ENCODE peak calls at places on chromosomes 3 and 15, in five cellular contexts. L, X, G, A and D are unnamed samples.

GRCh38 chr15:85614059-85614458 is 180.7 kb downstream of the KLHL25 start:
- DNase-seq in L (no peak), X (no peak), G (no peak), A (no peak), D (no peak)

GRCh38 chr3:66037986-66038369 is 740 bp downstream of the MAGI1 start:
- DNase-seq in L (no peak), X (no peak), G (no peak), A (no peak), D (no peak)

GRCh38 chr15:47505712-47506542 is 211.4 kb upstream of the SEMA6D start:
- DNase-seq in L (no peak), X (no peak), G (no peak), A (peak), D (peak)

GRCh38 chr3:131036200-131036816 is 9.6 kb downstream of the NEK11 start:
- DNase-seq in L (peak), X (no peak), G (no peak), A (peak), D (peak)

GRCh38 chr3:123285931-123286307 is 84.2 kb downstream of the SEC22A start:
- DNase-seq in L (no peak), X (no peak), G (no peak), A (no peak), D (no peak)

GRCh38 chr15:37059051-37059450 is 41.3 kb downstream of the MEIS2 start:
- DNase-seq in L (peak), X (no peak), G (no peak), A (peak), D (peak)

GRCh38 chr3:116757310-116757709 is 47.7 kb downstream of the TUSC7 start:
- DNase-seq in L (no peak), X (no peak), G (no peak), A (no peak), D (no peak)

GRCh38 chr3:153052096-153052460 is 109.9 kb upstream of the RAP2B start:
- DNase-seq in L (peak), X (peak), G (peak), A (peak), D (peak)

GRCh38 chr15:78092111-78093041 is at the start of gene SH2D7:
- DNase-seq in L (no peak), X (no peak), G (no peak), A (no peak), D (no peak)

GRCh38 chr3:120688121-120688520 is 6.1 kb upstream of the HGD start:
- DNase-seq in L (no peak), X (no peak), G (no peak), A (peak), D (peak)

GRCh38 chr3:115470254-115470653 is 153.1 kb upstream of the GAP43 start:
- DNase-seq in L (no peak), X (no peak), G (no peak), A (no peak), D (no peak)

GRCh38 chr3:61872077-61872706 is 310.8 kb downstream of the PTPRG start:
- DNase-seq in L (no peak), X (no peak), G (no peak), A (peak), D (no peak)

GRCh38 chr15:80246425-80246894 is 5.6 kb downstream of the CTXND1 start:
- DNase-seq in L (no peak), X (no peak), G (no peak), A (no peak), D (no peak)

GRCh38 chr3:157408499-157409149 is 28.0 kb upstream of the PTX3 start:
- DNase-seq in L (peak), X (no peak), G (no peak), A (no peak), D (no peak)

GRCh38 chr15:95266481-95267061 is 1035.2 kb downstream of the MCTP2 start:
- DNase-seq in L (no peak), X (no peak), G (no peak), A (peak), D (no peak)

GRCh38 chr3:67653425-67654098 is 850 bp downstream of the SUCLG2 start:
- DNase-seq in L (peak), X (no peak), G (no peak), A (no peak), D (no peak)

GRCh38 chr15:52657338-52657737 is 21.9 kb downstream of the ATOSA start:
- DNase-seq in L (peak), X (no peak), G (no peak), A (peak), D (peak)

GRCh38 chr3:160806094-160806493 is 50.1 kb downstream of the PPM1L start:
- DNase-seq in L (peak), X (no peak), G (no peak), A (no peak), D (no peak)

GRCh38 chr15:69456208-69457166 is 3.9 kb downstream of the RPLP1 start:
- DNase-seq in L (no peak), X (no peak), G (no peak), A (no peak), D (no peak)

GRCh38 chr3:159472611-159473010 is 516.0 kb upstream of the IL12A start:
- DNase-seq in L (peak), X (no peak), G (no peak), A (no peak), D (no peak)

GRCh38 chr15:65940618-65940909 is 71.3 kb downstream of the RAB11A start:
- DNase-seq in L (peak), X (peak), G (no peak), A (no peak), D (no peak)

GRCh38 chr15:99983171-99983891 is 250.1 kb upstream of the LYSMD4 start:
- DNase-seq in L (no peak), X (no peak), G (no peak), A (peak), D (no peak)

GRCh38 chr3:136042608-136043221 is 77.2 kb downstream of the PPP2R3A start:
- DNase-seq in L (peak), X (peak), G (no peak), A (peak), D (peak)

GRCh38 chr3:172312006-172312405 is 136.2 kb downstream of the GHSR start:
- DNase-seq in L (no peak), X (no peak), G (no peak), A (peak), D (no peak)

GRCh38 chr3:151912041-151912440 is 38.6 kb downstream of the SUCNR1 start:
- DNase-seq in L (peak), X (no peak), G (no peak), A (no peak), D (no peak)

GRCh38 chr15:48266029-48266428 is 59.9 kb downstream of the SLC12A1 start:
- DNase-seq in L (peak), X (no peak), G (no peak), A (no peak), D (no peak)

GRCh38 chr3:41711656-41712055 is 250.2 kb downstream of the ULK4 start:
- DNase-seq in L (no peak), X (no peak), G (no peak), A (peak), D (peak)

GRCh38 chr3:10601857-10602230 is 96.5 kb upstream of the ATP2B2 start:
- DNase-seq in L (no peak), X (no peak), G (no peak), A (no peak), D (no peak)

GRCh38 chr3:12822725-12823373 is 18.5 kb downstream of the RPL32 start:
- DNase-seq in L (peak), X (peak), G (no peak), A (peak), D (no peak)

GRCh38 chr15:65342493-65342892 is 35.3 kb downstream of the IGDCC3 start:
- DNase-seq in L (no peak), X (no peak), G (no peak), A (no peak), D (no peak)

GRCh38 chr15:27627623-27628022 is 471.5 kb downstream of the OCA2 start:
- DNase-seq in L (no peak), X (no peak), G (no peak), A (no peak), D (no peak)

GRCh38 chr3:8445861-8446260 is 55.8 kb upstream of the LMCD1 start:
- DNase-seq in L (peak), X (no peak), G (no peak), A (peak), D (peak)

GRCh38 chr15:31352911-31353811 is 26.5 kb downstream of the KLF13 start:
- DNase-seq in L (no peak), X (no peak), G (no peak), A (peak), D (peak)

GRCh38 chr3:56908004-56908403 is 106.3 kb upstream of the ARHGEF3 start:
- DNase-seq in L (no peak), X (no peak), G (no peak), A (no peak), D (no peak)

GRCh38 chr3:186224211-186224610 is 115.3 kb upstream of the ETV5 start:
- DNase-seq in L (no peak), X (no peak), G (no peak), A (no peak), D (peak)

GRCh38 chr3:111725706-111726105 is 130.6 kb upstream of the ZBED2 start:
- DNase-seq in L (no peak), X (no peak), G (no peak), A (peak), D (no peak)

GRCh38 chr3:150763841-150764483 is 993 bp upstream of the SIAH2 start:
- DNase-seq in L (peak), X (peak), G (peak), A (peak), D (peak)

GRCh38 chr3:157317895-157318294 is 118.8 kb upstream of the PTX3 start:
- DNase-seq in L (peak), X (no peak), G (no peak), A (no peak), D (peak)

GRCh38 chr15:49674370-49674769 is 53.5 kb downstream of the DTWD1 start:
- DNase-seq in L (no peak), X (no peak), G (no peak), A (no peak), D (no peak)

DNA sequence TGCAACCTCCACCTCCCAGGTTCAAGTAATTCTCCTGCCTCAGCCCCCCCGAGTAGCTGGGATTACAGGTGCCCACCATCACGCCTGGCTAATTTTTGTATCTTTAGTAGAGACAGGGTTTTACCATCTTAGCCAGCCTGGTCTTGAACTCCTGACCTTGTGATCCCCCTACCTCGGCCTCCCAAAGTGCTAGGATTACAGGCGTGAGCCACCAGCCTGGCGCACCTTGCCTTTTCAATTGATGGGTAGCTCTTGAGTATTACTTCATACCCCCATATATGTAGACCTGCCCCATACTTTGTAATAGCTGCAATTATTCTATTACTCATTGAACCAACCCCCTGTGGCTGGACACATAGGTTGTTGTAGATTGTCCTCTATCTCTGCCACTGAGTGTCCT is 101.3 kb downstream of the LRRK1 start:
- DNase-seq in L (no peak), X (no peak), G (peak), A (no peak), D (no peak)
- TF ChIP-seq CTCF in L (no peak), X (no peak), G (no peak), A (no peak), D (no peak)

GRCh38 chr15:40340740-40341400 is at the start of gene CCDC9B:
- DNase-seq in L (peak), X (peak), G (peak), A (peak), D (peak)
- H3K4me3 ChIP-seq in L (peak), X (peak), G (peak), A (peak), D (peak)

GRCh38 chr3:139909836-139910235 is 25.1 kb upstream of the CLSTN2 start:
- DNase-seq in L (no peak), X (no peak), G (no peak), A (no peak), D (no peak)

GRCh38 chr3:139906441-139906840 is 28.5 kb upstream of the CLSTN2 start:
- DNase-seq in L (peak), X (peak), G (no peak), A (peak), D (peak)
- TF ChIP-seq CTCF in L (no peak), X (no peak), G (no peak), A (no peak), D (no peak)

GRCh38 chr3:175914785-175915184 is 1055.7 kb downstream of the NAALADL2 start:
- DNase-seq in L (peak), X (no peak), G (no peak), A (no peak), D (peak)
- H3K4me3 ChIP-seq in L (no peak), X (no peak), G (no peak), A (no peak), D (no peak)

GRCh38 chr3:39208463-39209055 is 16.2 kb upstream of the XIRP1 start:
- DNase-seq in L (peak), X (peak), G (peak), A (peak), D (peak)
- TF ChIP-seq CTCF in L (peak), X (peak), G (peak), A (peak), D (peak)

GRCh38 chr3:50484681-50485263 is 18.7 kb downstream of the CACNA2D2 start:
- DNase-seq in L (no peak), X (no peak), G (peak), A (no peak), D (no peak)

GRCh38 chr3:50479523-50479922 is 23.9 kb downstream of the CACNA2D2 start:
- DNase-seq in L (no peak), X (no peak), G (no peak), A (no peak), D (no peak)

GRCh38 chr3:50480471-50480870 is 23.0 kb downstream of the CACNA2D2 start:
- DNase-seq in L (no peak), X (no peak), G (no peak), A (no peak), D (no peak)

GRCh38 chr3:50483374-50483773 is 20.1 kb downstream of the CACNA2D2 start:
- DNase-seq in L (no peak), X (no peak), G (no peak), A (no peak), D (no peak)

DNA sequence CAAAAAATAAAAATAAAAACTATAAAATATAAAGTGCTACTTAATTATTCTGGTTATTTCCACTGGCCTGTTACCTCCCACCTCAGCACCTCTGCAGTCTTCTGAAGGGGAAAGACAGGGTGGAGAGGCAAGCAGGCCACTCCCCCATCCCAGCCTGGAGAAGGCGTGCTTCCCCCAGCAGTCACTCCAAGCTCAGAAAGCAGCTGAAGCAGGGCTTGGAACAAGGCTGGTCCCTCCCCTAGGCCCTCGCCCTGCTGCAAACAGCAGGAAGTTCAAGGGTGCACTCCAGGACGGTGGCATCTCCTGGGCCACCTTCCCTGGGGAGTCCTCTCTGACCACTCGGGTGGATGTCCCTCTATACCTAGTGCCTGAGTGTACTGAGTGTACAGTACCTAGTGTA is 21.4 kb downstream of the CACNA2D2 start:
- DNase-seq in L (no peak), X (no peak), G (no peak), A (no peak), D (no peak)
- H3K4me3 ChIP-seq in L (no peak), X (no peak), G (no peak), A (no peak), D (no peak)

DNA sequence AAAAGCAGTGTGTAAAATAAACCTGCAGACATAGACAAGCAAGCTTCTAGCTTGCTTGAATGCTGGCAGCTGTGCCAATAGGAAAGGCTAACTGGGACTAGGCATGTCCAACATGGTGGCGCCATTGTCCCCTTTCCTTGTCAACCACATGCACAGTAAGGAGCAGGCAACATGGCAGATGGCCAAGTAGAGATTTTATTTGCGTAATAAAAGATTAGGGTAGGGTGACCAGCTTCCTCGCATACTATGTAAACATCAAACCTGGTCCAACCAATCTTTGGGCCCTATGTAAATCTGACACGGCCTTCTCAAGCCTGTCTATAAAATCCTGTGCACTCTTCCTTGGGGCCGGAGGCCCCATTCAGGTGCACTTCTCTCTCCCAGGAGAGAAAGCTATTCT is 575.4 kb upstream of the GOLIM4 start:
- DNase-seq in L (no peak), X (no peak), G (peak), A (no peak), D (no peak)
- TF ChIP-seq CTCF in L (no peak), X (no peak), G (no peak), A (no peak), D (no peak)

GRCh38 chr15:58551764-58552504 is 120.1 kb downstream of the LIPC start:
- DNase-seq in L (peak), X (no peak), G (peak), A (peak), D (peak)
- H3K4me3 ChIP-seq in L (no peak), X (no peak), G (no peak), A (peak), D (peak)

GRCh38 chr3:27325419-27325818 is 43.8 kb downstream of the NEK10 start:
- DNase-seq in L (no peak), X (peak), G (no peak), A (no peak), D (no peak)
- TF ChIP-seq CTCF in L (no peak), X (no peak), G (no peak), A (peak), D (peak)